ENCODE peak calls at places on chromosome 1, in five cellular contexts. K is suprapubic skin, G is left colon, F is NCI-H2107, T is HEK293T. U is an unnamed sample.

GRCh38 chr1:191634801-191635520 is 523.3 kb upstream of the RGS18 start:
- DNase-seq in T (no peak), G (no peak), K (no peak), F (no peak), U (no peak)

GRCh38 chr1:150551049-150551783 is 2.0 kb downstream of the ADAMTSL4 start:
- DNase-seq in G (no peak), F (no peak), K (no peak), T (no peak), U (peak; percentile 23)

GRCh38 chr1:229158317-229159294 is 112.3 kb upstream of the RAB4A start:
- DNase-seq in T (no peak), K (no peak), G (peak; percentile 42), F (no peak), U (no peak)

GRCh38 chr1:108742268-108742667 is 4.2 kb upstream of the STXBP3 start:
- DNase-seq in G (no peak), T (no peak), F (no peak), K (no peak), U (no peak)

GRCh38 chr1:93575586-93576271 is 105.9 kb downstream of the BCAR3 start:
- DNase-seq in T (no peak), G (no peak), K (no peak), F (no peak), U (no peak)

GRCh38 chr1:1432566-1432950 is 2.9 kb upstream of the VWA1 start:
- DNase-seq in G (no peak), K (no peak), F (no peak), T (no peak), U (no peak)

GRCh38 chr1:160322831-160323230 is 20.2 kb downstream of the COPA start:
- DNase-seq in F (no peak), T (no peak), K (no peak), G (no peak), U (no peak)

GRCh38 chr1:3049164-3049563 is 19.8 kb upstream of the PRDM16 start:
- DNase-seq in F (no peak), T (no peak), K (peak; percentile 61), G (peak; percentile 11), U (no peak)

GRCh38 chr1:226980565-226981385 is 40.7 kb downstream of the COQ8A start:
- DNase-seq in G (no peak), K (peak; percentile 65), T (no peak), F (no peak), U (no peak)

GRCh38 chr1:219702551-219703215 is 89.8 kb upstream of the ZC3H11B start:
- DNase-seq in G (no peak), K (no peak), F (no peak), T (no peak), U (no peak)

GRCh38 chr1:48931571-48932251 is 155.0 kb upstream of the BEND5 start:
- DNase-seq in F (no peak), K (no peak), G (no peak), T (no peak), U (no peak)

GRCh38 chr1:109084563-109085517 is 5.7 kb upstream of the TMEM167B start:
- DNase-seq in G (no peak), K (no peak), F (no peak), T (no peak), U (no peak)

U was measured in stimulated activated naive CD4-positive, alpha-beta T cell.